ENCODE peak calls at places on chromosomes 13 and 19, in nine cellular contexts. R is lower leg skin, B is ovary, W is body of pancreas, L is H54, U is transverse colon, C is gastrocnemius medialis, Z is tibial nerve, P is K562. O is an unnamed sample.

GRCh38 chr19:6539514-6539913 is 8.7 kb downstream of the TNFSF9 start:
- DNase-seq in R (no peak), B (no peak), W (no peak), L (no peak), U (no peak), C (no peak), Z (no peak), P (no peak), O (no peak)

GRCh38 chr19:11747277-11747676 is 8.5 kb upstream of the ZNF823 start:
- DNase-seq in R (no peak), B (no peak), W (no peak), L (no peak), U (no peak), C (no peak), Z (no peak), P (no peak), O (no peak)

GRCh38 chr19:23287620-23288019 is 37.4 kb upstream of the ZNF724 start:
- DNase-seq in R (no peak), B (no peak), W (no peak), L (no peak), U (no peak), C (no peak), Z (no peak), P (no peak), O (peak; percentile 2)

GRCh38 chr13:51921790-51922740 is 60.3 kb downstream of the CCDC70 start:
- DNase-seq in R (peak; percentile 70), B (no peak), W (no peak), L (no peak), U (no peak), C (no peak), Z (no peak), P (peak; percentile 89), O (peak; percentile 78)

GRCh38 chr13:99864627-99864990 is 107.0 kb downstream of the ZIC5 start:
- DNase-seq in R (no peak), B (no peak), W (no peak), L (no peak), U (no peak), C (no peak), Z (no peak), P (no peak), O (no peak)

GRCh38 chr13:40664100-40665060 is 2.1 kb downstream of the FOXO1 start:
- DNase-seq in R (peak; percentile 96), B (peak; percentile 60), W (peak; percentile 80), L (no peak), U (peak; percentile 90), C (peak; percentile 77), Z (peak; percentile 66), P (peak; percentile 54), O (peak; percentile 38)

GRCh38 chr13:32639502-32640105 is 53.4 kb downstream of the PDS5B start:
- DNase-seq in R (no peak), B (peak; percentile 74), W (peak; percentile 73), L (no peak), U (peak; percentile 57), C (peak; percentile 26), Z (peak; percentile 70), P (peak; percentile 62), O (peak; percentile 82)

GRCh38 chr19:18430417-18431144 is 7.4 kb downstream of the ISYNA1 start:
- DNase-seq in R (no peak), B (peak; percentile 46), W (no peak), L (no peak), U (no peak), C (no peak), Z (no peak), P (no peak), O (no peak)

GRCh38 chr19:46861691-46862503 is 1.1 kb downstream of the ARHGAP35 start:
- DNase-seq in R (peak; percentile 88), B (peak; percentile 30), W (peak; percentile 28), L (no peak), U (peak; percentile 28), C (no peak), Z (no peak), P (peak; percentile 49), O (peak; percentile 67)

GRCh38 chr13:46687810-46688209 is 109.2 kb downstream of the ESD start:
- DNase-seq in R (no peak), B (no peak), W (peak; percentile 54), L (no peak), U (no peak), C (no peak), Z (no peak), P (peak; percentile 54), O (peak; percentile 92)

GRCh38 chr19:1169921-1170885 is 3.9 kb downstream of the SBNO2 start:
- DNase-seq in R (no peak), B (peak; percentile 92), W (peak; percentile 57), L (peak; percentile 70), U (peak; percentile 54), C (no peak), Z (no peak), P (peak; percentile 79), O (no peak)

GRCh38 chr19:18879579-18880373 is 16.2 kb downstream of the CERS1 start:
- DNase-seq in R (no peak), B (no peak), W (peak; percentile 35), L (no peak), U (peak; percentile 87), C (no peak), Z (no peak), P (peak; percentile 91), O (peak; percentile 73)

GRCh38 chr13:44895584-44895983 is 93.7 kb downstream of the NUFIP1 start:
- DNase-seq in R (no peak), B (no peak), W (no peak), L (no peak), U (no peak), C (no peak), Z (no peak), P (no peak), O (no peak)

GRCh38 chr13:26988059-26988769 is 183.4 kb downstream of the USP12 start:
- DNase-seq in R (no peak), B (no peak), W (no peak), L (no peak), U (peak; percentile 4), C (no peak), Z (no peak), P (peak; percentile 14), O (peak; percentile 49)

GRCh38 chr13:109783447-109783814 is 3.0 kb downstream of the IRS2 start:
- DNase-seq in R (peak; percentile 85), B (peak; percentile 35), W (no peak), L (no peak), U (no peak), C (no peak), Z (no peak), P (no peak), O (no peak)

GRCh38 chr19:33146209-33146608 is 14.3 kb downstream of the WDR88 start:
- DNase-seq in R (no peak), B (no peak), W (no peak), L (no peak), U (no peak), C (no peak), Z (no peak), P (no peak), O (no peak)

GRCh38 chr19:14496029-14496848 is at the start of gene GIPC1:
- DNase-seq in R (peak; percentile 99), B (peak; percentile 97), W (peak; percentile 97), L (peak; percentile 97), U (peak; percentile 97), C (peak; percentile 92), Z (peak; percentile 86), P (peak; percentile 97), O (peak; percentile 91)

GRCh38 chr19:1250374-1251232 is 2.2 kb downstream of the MIDN start:
- DNase-seq in R (peak; percentile 91), B (peak; percentile 76), W (peak; percentile 78), L (no peak), U (peak; percentile 76), C (no peak), Z (no peak), P (peak; percentile 88), O (peak; percentile 74)

GRCh38 chr19:39304701-39305571 is 8.7 kb downstream of the IFNL1 start:
- DNase-seq in R (peak; percentile 77), B (no peak), W (no peak), L (no peak), U (no peak), C (no peak), Z (no peak), P (peak; percentile 30), O (no peak)
- TF ChIP-seq POLR2A in R (no peak), B (no peak), W (no peak), L (no peak), U (no peak), C (no peak), Z (no peak), P (no peak), O (no peak)

DNA sequence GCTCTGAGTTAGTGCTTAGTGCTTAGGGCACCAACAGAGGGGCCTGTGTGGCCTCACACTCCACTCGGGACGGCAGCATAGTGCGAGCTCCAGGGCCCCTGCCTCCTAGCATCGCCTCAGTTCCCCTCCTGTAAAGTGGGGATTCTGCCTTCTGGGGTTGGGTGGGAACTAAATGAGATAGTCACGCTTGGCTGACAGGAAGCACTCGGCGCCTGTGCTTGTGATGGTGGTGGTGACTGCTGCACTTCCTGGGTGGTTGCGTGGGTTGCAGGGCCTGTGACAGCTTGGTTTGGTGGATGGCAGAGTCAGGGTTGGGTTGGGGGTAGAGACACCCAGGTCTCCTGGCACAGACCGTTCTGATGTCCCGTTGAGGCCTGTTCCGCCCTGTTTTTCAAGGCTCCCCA is 7.7 kb downstream of the PLEKHF1 start:
- DNase-seq in R (peak; percentile 84), B (no peak), W (peak; percentile 45), L (no peak), U (peak; percentile 63), C (no peak), Z (no peak), P (no peak), O (no peak)
- TF ChIP-seq POLR2A in R (no peak), B (no peak), W (no peak), L (no peak), U (no peak), C (no peak), Z (no peak), P (no peak), O (no peak)

GRCh38 chr19:42244452-42245220 is 2.2 kb upstream of the GSK3A start:
- DNase-seq in R (peak; percentile 99), B (peak; percentile 92), W (peak; percentile 93), L (peak; percentile 87), U (peak; percentile 94), C (peak; percentile 87), Z (peak; percentile 89), P (peak; percentile 98), O (peak; percentile 96)

GRCh38 chr19:42242071-42242511 is 311 bp downstream of the GSK3A start:
- DNase-seq in R (no peak), B (no peak), W (peak; percentile 27), L (no peak), U (no peak), C (no peak), Z (no peak), P (peak; percentile 35), O (peak; percentile 64)

GRCh38 chr19:42241279-42241678 is 1.1 kb downstream of the GSK3A start:
- DNase-seq in R (no peak), B (no peak), W (no peak), L (no peak), U (no peak), C (no peak), Z (no peak), P (no peak), O (no peak)

GRCh38 chr19:42239544-42240220 is 2.7 kb downstream of the GSK3A start:
- DNase-seq in R (no peak), B (no peak), W (no peak), L (no peak), U (no peak), C (no peak), Z (no peak), P (no peak), O (no peak)

GRCh38 chr19:42242512-42243409 is at the start of gene GSK3A:
- DNase-seq in R (peak; percentile 100), B (peak; percentile 98), W (peak; percentile 99), L (peak; percentile 97), U (peak; percentile 98), C (peak; percentile 98), Z (peak; percentile 99), P (peak; percentile 99), O (peak; percentile 99)
- TF ChIP-seq POLR2A in R (no peak), B (peak; percentile 64), W (peak; percentile 99), L (peak; percentile 82), U (peak; percentile 97), C (peak; percentile 90), Z (peak; percentile 89), P (peak; percentile 96), O (peak; percentile 72)

GRCh38 chr19:17305517-17306284 is at the start of gene MRPL34:
- DNase-seq in R (peak; percentile 99), B (peak; percentile 96), W (peak; percentile 99), L (peak; percentile 93), U (peak; percentile 98), C (peak; percentile 94), Z (peak; percentile 82), P (peak; percentile 99), O (peak; percentile 99)
- TF ChIP-seq POLR2A in R (peak; percentile 1), B (peak; percentile 37), W (peak; percentile 79), L (peak; percentile 49), U (peak; percentile 72), C (peak; percentile 69), Z (peak; percentile 81), P (peak; percentile 87), O (peak; percentile 82)